ENCODE peak calls at places on chromosomes 4 and X, in ten cellular contexts. J is GM12864, Q is lower lobe of right lung, B is fibroblast of mammary gland, G is gastrocnemius medialis, X is HFF-Myc, C is cardiac muscle cell, S is AG09309, N is foreskin fibroblast, O is fibroblast of pulmonary artery. A is an unnamed sample.
A peak's percentile ranks its signal among the peaks of the same experiment; 100 is the strongest.

GRCh38 chrX:48497871-48498270 is 10.9 kb upstream of the PORCN start:
- DNase-seq in J (no peak), Q (no peak), B (no peak), G (no peak), X (no peak), C (no peak), S (no peak), N (no peak), O (no peak), A (no peak)

GRCh38 chr4:36385951-36386561 is 104.6 kb downstream of the DTHD1 start:
- DNase-seq in J (peak; percentile 45), Q (no peak), B (no peak), G (no peak), X (no peak), C (no peak), S (no peak), N (no peak), O (no peak), A (no peak)

GRCh38 chr4:169107528-169107927 is 97.5 kb upstream of the CBR4 start:
- DNase-seq in J (no peak), Q (no peak), B (no peak), G (no peak), X (no peak), C (peak; percentile 71), S (no peak), N (no peak), O (no peak), A (no peak)

GRCh38 chr4:1331591-1332353 is 15.2 kb upstream of the UVSSA start:
- DNase-seq in J (no peak), Q (no peak), B (no peak), G (no peak), X (no peak), C (no peak), S (no peak), N (no peak), O (no peak), A (no peak)

GRCh38 chr4:10184051-10184450 is 67.5 kb upstream of the WDR1 start:
- DNase-seq in J (no peak), Q (no peak), B (no peak), G (no peak), X (no peak), C (no peak), S (no peak), N (no peak), O (peak; percentile 68), A (no peak)

GRCh38 chrX:10175317-10175871 is 18.6 kb downstream of the CLCN4 start:
- DNase-seq in J (no peak), Q (no peak), B (peak; percentile 70), G (peak; percentile 48), X (no peak), C (no peak), S (peak; percentile 35), N (peak; percentile 40), O (peak; percentile 67), A (no peak)

GRCh38 chr4:95524722-95525121 is 24.1 kb downstream of the UNC5C start:
- DNase-seq in J (no peak), Q (no peak), B (no peak), G (no peak), X (no peak), C (no peak), S (no peak), N (no peak), O (no peak), A (no peak)

GRCh38 chr4:79576480-79576803 is 168.4 kb upstream of the GK2 start:
- DNase-seq in J (peak; percentile 4), Q (no peak), B (peak; percentile 49), G (no peak), X (peak; percentile 9), C (peak; percentile 65), S (no peak), N (no peak), O (peak; percentile 61), A (no peak)

GRCh38 chrX:31420302-31420701 is 348.5 kb upstream of the FTHL17 start:
- DNase-seq in J (no peak), Q (no peak), B (no peak), G (no peak), X (no peak), C (no peak), S (no peak), N (no peak), O (no peak), A (no peak)

GRCh38 chrX:31420711-31421151 is 348.9 kb upstream of the FTHL17 start:
- DNase-seq in J (no peak), Q (no peak), B (peak; percentile 32), G (no peak), X (no peak), C (no peak), S (peak; percentile 11), N (no peak), O (peak; percentile 53), A (no peak)

GRCh38 chrX:31421441-31421840 is 349.6 kb upstream of the FTHL17 start:
- DNase-seq in J (no peak), Q (no peak), B (no peak), G (no peak), X (no peak), C (no peak), S (no peak), N (no peak), O (no peak), A (no peak)

GRCh38 chrX:31423575-31424284 is 351.9 kb upstream of the FTHL17 start:
- DNase-seq in J (no peak), Q (no peak), B (peak; percentile 58), G (no peak), X (peak; percentile 33), C (peak; percentile 76), S (no peak), N (peak; percentile 26), O (peak; percentile 77), A (peak; percentile 27)
- H3K4me3 ChIP-seq in J (no peak overlapping the region), Q (no peak overlapping the region), B (no peak overlapping the region), G (no peak overlapping the region), X (no peak overlapping the region), C (no peak overlapping the region), S (no peak overlapping the region), N (peak overlapping the region; percentile 20), O (peak overlapping the region; percentile 12), A (no peak overlapping the region)

DNA sequence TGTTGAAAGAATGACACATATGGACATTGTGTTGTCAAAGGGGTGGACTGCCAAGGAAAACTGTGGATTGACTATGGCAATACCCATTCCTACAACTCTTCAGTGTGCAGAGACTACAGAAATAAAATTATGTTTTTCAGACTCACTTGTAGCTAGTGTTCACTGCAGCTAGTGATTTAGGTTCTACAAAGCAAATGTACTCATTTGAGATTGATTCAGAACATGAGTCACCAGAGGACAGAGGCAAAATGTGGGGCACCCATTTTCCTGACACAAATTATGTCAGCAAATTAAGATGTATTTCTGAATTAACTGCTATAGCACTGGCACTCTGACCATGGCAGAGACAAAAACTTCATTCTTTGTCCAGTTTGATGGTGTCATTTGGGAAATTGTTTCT is 40.7 kb downstream of the SPCS3 start:
- DNase-seq in J (no peak), Q (no peak), B (peak; percentile 65), G (no peak), X (no peak), C (no peak), S (no peak), N (peak; percentile 50), O (no peak), A (no peak)
- TF ChIP-seq CTCF in J (no peak), Q (no peak), B (no peak), G (no peak), X (no peak), C (no peak), S (no peak), N (no peak), O (no peak), A (no peak)

GRCh38 chrX:118553042-118553714 is 57.6 kb downstream of the DOCK11 start:
- DNase-seq in J (no peak), Q (no peak), B (no peak), G (no peak), X (no peak), C (no peak), S (no peak), N (no peak), O (no peak), A (no peak)
- H3K4me3 ChIP-seq in J (no peak overlapping the region), Q (no peak overlapping the region), B (no peak overlapping the region), G (no peak overlapping the region), X (no peak overlapping the region), C (no peak overlapping the region), S (no peak overlapping the region), N (no peak overlapping the region), O (no peak overlapping the region), A (no peak overlapping the region)

GRCh38 chr4:186471441-186471840 is 83.9 kb downstream of the MTNR1A start:
- DNase-seq in J (no peak), Q (no peak), B (no peak), G (no peak), X (no peak), C (peak; percentile 6), S (no peak), N (no peak), O (no peak), A (no peak)

GRCh38 chr4:186475202-186475601 is 80.2 kb downstream of the MTNR1A start:
- DNase-seq in J (no peak), Q (no peak), B (no peak), G (no peak), X (no peak), C (no peak), S (no peak), N (no peak), O (no peak), A (no peak)

GRCh38 chr4:186473933-186474332 is 81.4 kb downstream of the MTNR1A start:
- DNase-seq in J (no peak), Q (no peak), B (no peak), G (no peak), X (no peak), C (no peak), S (no peak), N (no peak), O (no peak), A (no peak)

DNA sequence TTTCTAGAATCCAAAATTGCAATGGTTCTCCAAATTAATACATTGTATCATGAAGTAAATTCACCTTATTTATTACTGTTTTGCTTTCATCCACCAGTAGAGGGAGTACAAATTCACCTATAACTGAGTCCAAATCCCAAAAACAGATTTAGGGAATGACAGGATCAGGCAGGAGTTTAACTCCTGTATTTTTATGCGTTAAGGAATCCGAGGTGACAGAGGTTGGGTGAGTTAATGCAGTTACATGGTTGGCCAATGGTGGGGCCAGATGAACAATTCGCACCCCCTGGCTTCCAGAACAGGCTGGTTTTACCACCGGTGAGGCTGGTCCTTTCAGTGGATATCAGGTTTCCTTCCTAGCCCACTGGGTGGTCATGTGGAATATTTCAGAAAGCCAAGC is 82.4 kb downstream of the MTNR1A start:
- DNase-seq in J (no peak), Q (no peak), B (peak; percentile 57), G (no peak), X (peak; percentile 17), C (peak; percentile 34), S (no peak), N (peak; percentile 9), O (peak; percentile 71), A (peak; percentile 18)
- TF ChIP-seq CTCF in J (peak; percentile 36), Q (no peak), B (peak; percentile 62), G (no peak), X (peak; percentile 51), C (peak; percentile 68), S (peak; percentile 57), N (peak; percentile 62), O (peak; percentile 62), A (peak; percentile 65)